ENCODE peak calls at places on chromosome 2, in eight cellular contexts. L is K562, O is GM23338, R is HepG2, S is SK-N-SH, Z is HL-60, F is GM12878, Y is HCT116. V is an unnamed sample.

GRCh38 chr2:105748564-105748963 is 3.9 kb downstream of the NCK2 start:
- DNase-seq in L (no peak), O (no peak), R (no peak), S (no peak), Z (no peak), F (no peak), Y (no peak), V (no peak)

GRCh38 chr2:119694994-119695521 is 16.1 kb downstream of the TMEM177 start:
- DNase-seq in L (no peak), O (no peak), R (peak), S (no peak), Z (no peak), F (no peak), Y (no peak), V (no peak)

GRCh38 chr2:95158441-95158840 is 1.2 kb downstream of the ZNF514 start:
- DNase-seq in L (peak), O (peak), R (no peak), S (no peak), Z (no peak), F (no peak), Y (no peak), V (no peak)

GRCh38 chr2:11254100-11254536 is 90.3 kb downstream of the ROCK2 start:
- DNase-seq in L (no peak), O (no peak), R (peak), S (no peak), Z (no peak), F (no peak), Y (no peak), V (peak)

GRCh38 chr2:134407154-134407890 is 153.4 kb downstream of the MGAT5 start:
- DNase-seq in L (no peak), O (no peak), R (no peak), S (no peak), Z (peak), F (no peak), Y (no peak), V (no peak)

GRCh38 chr2:159209341-159210306 is 76.9 kb downstream of the WDSUB1 start:
- DNase-seq in L (no peak), O (no peak), R (no peak), S (no peak), Z (no peak), F (peak), Y (no peak), V (no peak)

GRCh38 chr2:176582183-176582582 is 312.9 kb downstream of the MTX2 start:
- DNase-seq in L (no peak), O (no peak), R (no peak), S (no peak), Z (no peak), F (no peak), Y (no peak), V (no peak)

GRCh38 chr2:98298685-98299180 is 47.5 kb upstream of the CNGA3 start:
- DNase-seq in L (no peak), O (no peak), R (no peak), S (no peak), Z (no peak), F (no peak), Y (no peak), V (no peak)

GRCh38 chr2:190634381-190634780 is 14.5 kb upstream of the NAB1 start:
- DNase-seq in L (no peak), O (no peak), R (no peak), S (no peak), Z (no peak), F (no peak), Y (no peak), V (no peak)

GRCh38 chr2:24721470-24721869 is 71.7 kb downstream of the PTRHD1 start:
- DNase-seq in L (no peak), O (no peak), R (no peak), S (peak), Z (no peak), F (peak), Y (no peak), V (no peak)

GRCh38 chr2:9629222-9630000 is 1.4 kb downstream of the YWHAQ start:
- DNase-seq in L (no peak), O (no peak), R (no peak), S (no peak), Z (peak), F (no peak), Y (no peak), V (no peak)

GRCh38 chr2:224982910-224983688 is 59.2 kb downstream of the DOCK10 start:
- DNase-seq in L (no peak), O (peak), R (no peak), S (no peak), Z (peak), F (peak), Y (no peak), V (no peak)

GRCh38 chr2:71930073-71930681 is 217.5 kb downstream of the CYP26B1 start:
- DNase-seq in L (no peak), O (no peak), R (no peak), S (peak), Z (no peak), F (no peak), Y (no peak), V (no peak)

GRCh38 chr2:11830708-11831301 is 84.4 kb downstream of the LPIN1 start:
- DNase-seq in L (no peak), O (no peak), R (no peak), S (no peak), Z (no peak), F (no peak), Y (no peak), V (no peak)

GRCh38 chr2:195535911-195536522 is 121.0 kb upstream of the SLC39A10 start:
- DNase-seq in L (no peak), O (no peak), R (no peak), S (no peak), Z (peak), F (peak), Y (no peak), V (no peak)

GRCh38 chr2:216553841-216554240 is 55.2 kb downstream of the RPL37A start:
- DNase-seq in L (no peak), O (no peak), R (no peak), S (no peak), Z (no peak), F (no peak), Y (no peak), V (no peak)

GRCh38 chr2:217162533-217162932 is 302.7 kb upstream of the TNP1 start:
- DNase-seq in L (peak), O (no peak), R (peak), S (no peak), Z (no peak), F (no peak), Y (peak), V (no peak)

GRCh38 chr2:217294818-217295217 is 435.0 kb upstream of the TNP1 start:
- DNase-seq in L (no peak), O (no peak), R (no peak), S (no peak), Z (no peak), F (no peak), Y (no peak), V (no peak)

GRCh38 chr2:134231296-134231964 is 22.4 kb upstream of the MGAT5 start:
- DNase-seq in L (no peak), O (no peak), R (no peak), S (no peak), Z (no peak), F (no peak), Y (no peak), V (no peak)

GRCh38 chr2:173961346-173961705 is 3.8 kb downstream of the SP3 start:
- DNase-seq in L (no peak), O (no peak), R (peak), S (no peak), Z (no peak), F (no peak), Y (no peak), V (no peak)

GRCh38 chr2:191635333-191636234 is 42.4 kb upstream of the NABP1 start:
- DNase-seq in L (no peak), O (no peak), R (peak), S (no peak), Z (no peak), F (no peak), Y (peak), V (no peak)

GRCh38 chr2:192155521-192156118 is 39.1 kb downstream of the TMEFF2 start:
- DNase-seq in L (no peak), O (no peak), R (no peak), S (no peak), Z (no peak), F (no peak), Y (no peak), V (no peak)

GRCh38 chr2:100884145-100884621 is 64.2 kb downstream of the NPAS2 start:
- DNase-seq in L (no peak), O (no peak), R (no peak), S (no peak), Z (no peak), F (no peak), Y (no peak), V (no peak)

GRCh38 chr2:84212611-84213314 is 246.3 kb downstream of the SUCLG1 start:
- DNase-seq in L (no peak), O (no peak), R (no peak), S (no peak), Z (no peak), F (peak), Y (no peak), V (no peak)

GRCh38 chr2:168622559-168622958 is 166.5 kb downstream of the CERS6 start:
- DNase-seq in L (no peak), O (no peak), R (peak), S (no peak), Z (no peak), F (no peak), Y (no peak), V (no peak)

GRCh38 chr2:115190459-115190858 is 748.0 kb downstream of the DPP10 start:
- DNase-seq in L (no peak), O (no peak), R (no peak), S (no peak), Z (no peak), F (no peak), Y (no peak), V (no peak)

GRCh38 chr2:171163261-171163660 is 2.6 kb upstream of the TLK1 start:
- DNase-seq in L (no peak), O (no peak), R (no peak), S (no peak), Z (no peak), F (no peak), Y (no peak), V (no peak)

GRCh38 chr2:197846789-197847188 is 42.4 kb downstream of the PLCL1 start:
- DNase-seq in L (no peak), O (no peak), R (no peak), S (no peak), Z (no peak), F (no peak), Y (no peak), V (no peak)

GRCh38 chr2:173124441-173124840 is 48.8 kb downstream of the MAP3K20 start:
- DNase-seq in L (no peak), O (no peak), R (no peak), S (no peak), Z (no peak), F (no peak), Y (no peak), V (no peak)

GRCh38 chr2:235494716-235495372 is 1.0 kb downstream of the AGAP1 start:
- DNase-seq in L (peak), O (peak), R (no peak), S (peak), Z (no peak), F (no peak), Y (no peak), V (no peak)

GRCh38 chr2:18319987-18320386 is 240.5 kb downstream of the RDH14 start:
- DNase-seq in L (no peak), O (no peak), R (no peak), S (no peak), Z (no peak), F (no peak), Y (no peak), V (no peak)

GRCh38 chr2:182554950-182555349 is 128.1 kb upstream of the PDE1A start:
- DNase-seq in L (no peak), O (no peak), R (no peak), S (peak), Z (no peak), F (no peak), Y (no peak), V (no peak)

GRCh38 chr2:20182241-20182931 is 42.5 kb downstream of the SDC1 start:
- DNase-seq in L (peak), O (no peak), R (no peak), S (no peak), Z (no peak), F (no peak), Y (no peak), V (peak)

DNA sequence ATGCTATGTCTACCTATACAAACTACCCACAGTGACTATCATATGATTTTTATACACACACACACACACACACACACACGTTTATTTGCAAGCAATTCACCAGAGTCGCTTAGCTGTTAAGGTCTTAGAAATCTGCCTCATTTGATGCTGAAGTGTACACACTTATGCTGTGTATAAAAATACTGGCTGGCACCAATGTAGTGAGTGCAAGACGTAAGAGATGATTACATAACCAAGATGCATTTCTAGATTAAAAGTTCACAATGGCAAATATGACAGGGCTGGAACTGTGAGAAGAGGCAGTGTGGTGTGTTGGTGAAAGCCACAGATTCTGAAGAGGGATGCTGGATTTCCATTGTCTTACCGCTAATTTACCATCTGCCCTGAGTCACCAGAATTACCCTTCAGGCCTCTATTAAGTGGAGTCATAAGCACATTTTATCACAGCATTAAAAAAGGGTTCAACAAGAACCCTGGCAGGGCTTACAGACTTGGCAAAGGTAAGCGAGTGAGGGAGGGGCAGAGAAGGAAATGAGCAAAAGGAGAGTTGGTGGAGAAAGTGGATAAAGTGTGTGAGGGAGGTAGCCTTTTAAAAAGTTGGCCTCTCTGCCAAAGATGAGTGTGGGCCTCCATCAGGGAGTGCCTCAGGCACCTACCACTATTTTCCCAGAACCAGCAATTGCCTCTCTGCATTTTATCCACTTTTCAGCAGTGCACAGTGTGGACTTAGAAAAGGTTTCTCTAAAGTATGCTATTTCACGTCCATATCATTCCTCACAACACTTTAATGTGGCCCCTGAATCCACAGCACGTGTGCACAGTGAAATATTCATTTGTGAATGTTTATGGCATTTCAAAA is 21.5 kb downstream of the MEIS1 start:
- DNase-seq in L (no peak), O (no peak), R (no peak), S (no peak), Z (no peak), F (no peak), Y (no peak), V (no peak)
- TF ChIP-seq POLR2AphosphoS5 in L (no peak), O (no peak), R (no peak), S (no peak), Z (no peak), F (no peak), Y (no peak), V (no peak)

GRCh38 chr2:70926042-70926441 is 9.7 kb upstream of the ATP6V1B1 start:
- DNase-seq in L (no peak), O (no peak), R (no peak), S (no peak), Z (no peak), F (no peak), Y (no peak), V (no peak)
- TF ChIP-seq REST in L (no peak), O (no peak), R (no peak), S (no peak), Z (no peak), F (no peak), Y (no peak), V (no peak)

GRCh38 chr2:51329512-51329911 is 297.6 kb upstream of the NRXN1 start:
- DNase-seq in L (no peak), O (no peak), R (no peak), S (no peak), Z (no peak), F (no peak), Y (no peak), V (no peak)

GRCh38 chr2:51322612-51323011 is 290.7 kb upstream of the NRXN1 start:
- DNase-seq in L (no peak), O (no peak), R (no peak), S (no peak), Z (no peak), F (no peak), Y (no peak), V (no peak)

DNA sequence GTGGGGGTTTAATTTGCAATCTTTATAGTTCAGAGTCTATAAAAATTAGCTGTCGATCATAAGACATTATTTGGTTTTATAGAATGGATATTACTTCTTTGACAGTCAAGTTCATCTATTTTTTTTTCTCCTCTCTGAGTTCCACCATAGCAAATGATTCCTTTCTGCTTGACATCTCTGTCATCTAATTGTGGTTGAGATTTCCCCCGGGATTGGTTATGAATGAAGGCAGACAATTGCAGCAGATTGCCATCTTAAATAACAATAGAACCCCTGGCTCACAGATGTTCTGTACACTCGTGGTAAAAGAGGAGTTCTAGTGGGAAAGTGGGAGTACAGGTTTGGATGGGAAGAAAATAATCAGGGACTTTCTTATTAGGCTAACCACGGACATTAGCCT is 292.1 kb upstream of the NRXN1 start:
- DNase-seq in L (no peak), O (no peak), R (no peak), S (peak), Z (no peak), F (no peak), Y (no peak), V (no peak)
- TF ChIP-seq POLR2AphosphoS5 in L (no peak), O (no peak), R (no peak), S (no peak), Z (no peak), F (no peak), Y (no peak), V (no peak)

DNA sequence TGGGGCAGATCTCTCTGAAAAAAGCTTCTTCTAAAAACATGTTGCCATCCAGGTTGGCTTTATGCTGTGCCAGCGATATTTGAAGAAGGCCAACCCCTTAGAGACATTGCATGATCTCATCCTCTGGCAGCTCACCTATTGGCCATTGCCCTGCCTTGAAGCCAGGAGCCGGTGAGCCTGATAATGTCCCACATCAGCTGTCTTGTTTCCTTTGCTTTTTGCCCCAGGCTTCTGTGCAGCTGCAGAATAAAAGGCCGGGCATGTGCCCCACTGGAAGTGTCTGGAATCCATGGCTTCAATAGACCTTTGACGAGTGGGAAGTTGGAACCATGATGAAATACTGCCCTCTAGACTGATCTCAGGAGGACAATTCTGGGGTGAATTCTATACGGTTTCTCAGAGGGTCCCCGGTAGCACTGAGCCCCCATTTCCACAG is 523.5 kb upstream of the ZEB2 start:
- DNase-seq in L (no peak), O (no peak), R (no peak), S (peak), Z (no peak), F (no peak), Y (no peak), V (no peak)
- TF ChIP-seq REST in L (no peak), O (no peak), R (no peak), S (no peak), Z (no peak), F (no peak), Y (no peak), V (no peak)

V was measured in Panc1.